ENCODE peak calls at places on chromosomes 6 and 20, in seven cellular contexts. H is ACHN; E is neural crest cell; X is activated CD4-positive, alpha-beta T cell treated with anti-CD3 and anti-CD28 coated beads, Interleukin-2, amount 50 U/mL, for 48 hours; J is activated T-cell treated with anti-CD3 and anti-CD28 coated beads, Interleukin-2, amount 50 U/mL, for 72 hours; A is RPMI7951; N is epithelial cell of esophagus. P is an unnamed sample.

GRCh38 chr6:148251286-148251685 is 91.4 kb upstream of the SASH1 start:
- DNase-seq in N (peak), E (no peak), H (peak), A (peak), J (peak), X (no peak), P (no peak)

GRCh38 chr20:24494460-24494920 is 25.1 kb downstream of the SYNDIG1 start:
- DNase-seq in J (no peak), E (no peak), X (no peak), A (no peak), N (no peak), H (no peak), P (no peak)

GRCh38 chr20:53322651-53323050 is 271.0 kb downstream of the ZNF217 start:
- DNase-seq in J (peak), A (peak), E (no peak), N (no peak), H (no peak), X (peak), P (peak)

GRCh38 chr20:31923388-31924271 is 28.2 kb downstream of the PDRG1 start:
- DNase-seq in H (no peak), J (peak), E (no peak), X (no peak), N (no peak), A (no peak), P (no peak)

GRCh38 chr20:49572857-49573256 is 4.9 kb upstream of the PTGIS start:
- DNase-seq in X (no peak), A (no peak), H (no peak), J (no peak), N (no peak), E (no peak), P (peak)

GRCh38 chr20:603116-603640 is 6.9 kb downstream of the TCF15 start:
- DNase-seq in J (no peak), H (no peak), A (no peak), N (no peak), X (no peak), E (no peak), P (no peak)

GRCh38 chr6:34295721-34296120 is 46.9 kb upstream of the SMIM29 start:
- DNase-seq in H (peak), N (no peak), J (no peak), X (no peak), A (peak), E (no peak), P (peak)

GRCh38 chr6:141056945-141057635 is 1075.6 kb upstream of the GJE1 start:
- DNase-seq in A (no peak), E (no peak), X (no peak), H (no peak), N (no peak), J (no peak), P (no peak)

GRCh38 chr6:9307786-9308185 is 872.4 kb upstream of the SLC35B3 start:
- DNase-seq in X (no peak), H (no peak), N (peak), J (no peak), A (no peak), E (no peak), P (no peak)

GRCh38 chr20:53260168-53260567 is 288.0 kb downstream of the TSHZ2 start:
- DNase-seq in J (no peak), E (no peak), X (no peak), H (no peak), N (no peak), A (no peak), P (no peak)

GRCh38 chr20:8431538-8432434 is 299.7 kb downstream of the PLCB1 start:
- DNase-seq in J (no peak), H (no peak), X (no peak), A (peak), E (no peak), N (no peak), P (no peak)

GRCh38 chr6:42783876-42784738 is 2.3 kb downstream of the BICRAL start:
- DNase-seq in E (no peak), A (no peak), X (no peak), H (peak), N (no peak), J (no peak), P (no peak)

GRCh38 chr6:44298864-44299263 is 14.3 kb downstream of the AARS2 start:
- DNase-seq in J (no peak), X (no peak), A (no peak), N (no peak), E (no peak), H (no peak), P (no peak)

GRCh38 chr6:431986-432385 is 40.4 kb downstream of the IRF4 start:
- DNase-seq in X (peak), E (no peak), N (no peak), H (no peak), A (no peak), J (peak), P (peak)

GRCh38 chr20:32737371-32738223 is 5.7 kb downstream of the COMMD7 start:
- DNase-seq in X (peak), J (peak), N (peak), A (peak), E (no peak), H (peak), P (peak)

GRCh38 chr6:111958534-111958933 is 85.3 kb upstream of the FYN start:
- DNase-seq in A (no peak), J (no peak), N (no peak), H (no peak), X (no peak), E (no peak), P (no peak)

GRCh38 chr6:165689699-165690098 is 26.7 kb upstream of the PDE10A start:
- DNase-seq in J (no peak), H (no peak), N (no peak), X (no peak), A (no peak), E (no peak), P (no peak)

GRCh38 chr6:133353061-133353460 is 111.9 kb downstream of the EYA4 start:
- DNase-seq in E (no peak), J (no peak), X (no peak), A (no peak), N (no peak), H (no peak), P (no peak)

GRCh38 chr6:163314791-163315404 is 99.6 kb upstream of the QKI start:
- DNase-seq in N (peak), X (no peak), H (no peak), J (no peak), A (no peak), E (no peak), P (no peak)

GRCh38 chr6:90103056-90103793 is 193.4 kb downstream of the BACH2 start:
- DNase-seq in J (peak), X (peak), A (peak), N (peak), E (no peak), H (no peak), P (peak)

GRCh38 chr20:38748863-38749153 is 548 bp downstream of the ACTR5 start:
- DNase-seq in A (no peak), H (peak), J (peak), E (no peak), N (peak), X (peak), P (peak)

GRCh38 chr6:150445486-150445885 is 76.7 kb downstream of the IYD start:
- DNase-seq in E (no peak), J (no peak), A (no peak), X (no peak), N (no peak), H (no peak), P (no peak)

GRCh38 chr20:58294497-58295455 is 14.7 kb upstream of the RAB22A start:
- DNase-seq in X (no peak), N (peak), J (no peak), E (no peak), H (no peak), A (peak), P (no peak)

GRCh38 chr6:39892490-39893129 is 41.7 kb downstream of the MOCS1 start:
- DNase-seq in N (peak), E (peak), J (peak), H (peak), X (peak), A (peak), P (peak)

GRCh38 chr20:54208492-54209044 is 681 bp downstream of the PFDN4 start:
- DNase-seq in H (peak), J (no peak), X (no peak), N (peak), A (peak), E (no peak), P (peak)

GRCh38 chr20:47146703-47147102 is 209.8 kb downstream of the ZMYND8 start:
- DNase-seq in H (peak), E (no peak), A (peak), X (no peak), N (no peak), J (no peak), P (no peak)